ENCODE peak calls at places on chromosome 13, in nine cellular contexts. Y is HS-27A, X is Kasumi-1, U is A549, K is amniotic stem cell, H is neural crest cell, F is T-cell, A is SHP77 treated with DMSO at 0.1 percent for 48 hours, P is left colon. B is an unnamed sample.
A peak's percentile ranks its signal among the peaks of the same experiment; 100 is the strongest.

GRCh38 chr13:113901642-113902041 is 37.8 kb upstream of the GAS6 start:
- DNase-seq in F (no peak), H (no peak), P (no peak), U (no peak), Y (no peak), K (no peak), X (no peak), A (no peak), B (no peak)

GRCh38 chr13:110520431-110521295 is 40.9 kb downstream of the RAB20 start:
- DNase-seq in X (peak; percentile 53), P (peak; percentile 89), Y (no peak), A (no peak), F (no peak), K (no peak), H (no peak), U (no peak), B (no peak)

GRCh38 chr13:33194820-33195692 is 90.5 kb downstream of the STARD13 start:
- DNase-seq in X (no peak), F (no peak), U (no peak), K (peak; percentile 85), A (peak; percentile 16), Y (no peak), P (no peak), H (no peak), B (no peak)

GRCh38 chr13:45356966-45357689 is 16.1 kb upstream of the TPT1 start:
- DNase-seq in P (no peak), U (no peak), Y (no peak), A (no peak), X (peak; percentile 73), K (no peak), H (no peak), F (no peak), B (no peak)

GRCh38 chr13:94548382-94549240 is 47.3 kb downstream of the TGDS start:
- DNase-seq in X (peak; percentile 34), P (peak; percentile 57), K (no peak), F (peak; percentile 40), Y (no peak), H (no peak), U (peak; percentile 43), A (peak; percentile 95), B (no peak)

GRCh38 chr13:92573467-92574057 is 653.0 kb upstream of the GPC6 start:
- DNase-seq in Y (no peak), X (no peak), A (no peak), P (no peak), F (no peak), K (no peak), H (no peak), U (peak; percentile 0), B (peak; percentile 7)

GRCh38 chr13:53522034-53522433 is 493.4 kb downstream of the OLFM4 start:
- DNase-seq in K (no peak), Y (no peak), F (no peak), P (no peak), U (no peak), H (no peak), A (no peak), X (no peak), B (no peak)

GRCh38 chr13:25901460-25902376 is 150.1 kb downstream of the SHISA2 start:
- DNase-seq in X (no peak), F (no peak), K (no peak), H (no peak), U (no peak), P (no peak), A (no peak), Y (no peak), B (no peak)

GRCh38 chr13:86870388-86870966 is 800.7 kb upstream of the SLITRK5 start:
- DNase-seq in F (no peak), U (no peak), P (no peak), A (no peak), K (no peak), H (no peak), Y (no peak), X (peak; percentile 56), B (peak; percentile 34)

GRCh38 chr13:98406475-98406874 is 170.4 kb downstream of the STK24 start:
- DNase-seq in K (no peak), P (no peak), F (no peak), U (no peak), Y (no peak), H (no peak), X (no peak), A (peak; percentile 66), B (no peak)

B was measured in retina.